ENCODE peak calls at places on chromosome 1, in nine cellular contexts. U is PC-3, I is heart left ventricle, C is endodermal cell, S is coronary artery, G is ascending aorta, H is AG04450, B is psoas muscle, V is uterus. Y is an unnamed sample.

GRCh38 chr1:3899776-3900149 is 309 bp downstream of the C1orf174 start:
- DNase-seq in U (no peak), I (no peak), C (peak), S (no peak), G (no peak), H (no peak), B (no peak), V (no peak), Y (peak)

GRCh38 chr1:193762276-193762675 is 575.9 kb upstream of the B3GALT2 start:
- DNase-seq in U (no peak), I (no peak), C (no peak), S (no peak), G (no peak), H (no peak), B (no peak), V (no peak), Y (no peak)

GRCh38 chr1:76103034-76103433 is 28.5 kb downstream of the ST6GALNAC3 start:
- DNase-seq in U (no peak), I (no peak), C (no peak), S (no peak), G (no peak), H (no peak), B (no peak), V (no peak), Y (no peak)

GRCh38 chr1:94036721-94037120 is 84.2 kb downstream of the ABCA4 start:
- DNase-seq in U (peak), I (no peak), C (no peak), S (no peak), G (no peak), H (peak), B (no peak), V (no peak), Y (no peak)

GRCh38 chr1:154386643-154387352 is 18.3 kb upstream of the IL6R start:
- DNase-seq in U (no peak), I (no peak), C (no peak), S (no peak), G (no peak), H (no peak), B (no peak), V (no peak), Y (no peak)

GRCh38 chr1:203444077-203444683 is 31.4 kb upstream of the PRELP start:
- DNase-seq in U (peak), I (no peak), C (no peak), S (no peak), G (no peak), H (no peak), B (no peak), V (no peak), Y (no peak)

GRCh38 chr1:193310569-193310968 is 124.2 kb upstream of the B3GALT2 start:
- DNase-seq in U (no peak), I (no peak), C (no peak), S (no peak), G (no peak), H (no peak), B (no peak), V (no peak), Y (no peak)

GRCh38 chr1:150549496-150550221 is 451 bp downstream of the ADAMTSL4 start:
- DNase-seq in U (no peak), I (peak), C (peak), S (peak), G (peak), H (no peak), B (peak), V (peak), Y (peak)

GRCh38 chr1:35560256-35561225 is 2.9 kb downstream of the NCDN start:
- DNase-seq in U (no peak), I (peak), C (no peak), S (no peak), G (no peak), H (no peak), B (peak), V (peak), Y (no peak)

GRCh38 chr1:55140137-55140536 is 75.0 kb downstream of the USP24 start:
- DNase-seq in U (no peak), I (no peak), C (no peak), S (no peak), G (no peak), H (no peak), B (no peak), V (no peak), Y (no peak)

GRCh38 chr1:25011966-25012625 is 82.0 kb upstream of the RUNX3 start:
- DNase-seq in U (no peak), I (no peak), C (no peak), S (no peak), G (no peak), H (no peak), B (no peak), V (no peak), Y (no peak)

GRCh38 chr1:159015440-159015909 is 5.8 kb downstream of the IFI16 start:
- DNase-seq in U (peak), I (peak), C (peak), S (no peak), G (peak), H (peak), B (peak), V (peak), Y (no peak)

GRCh38 chr1:241834733-241835377 is 13.1 kb upstream of the EXO1 start:
- DNase-seq in U (peak), I (no peak), C (no peak), S (no peak), G (no peak), H (peak), B (no peak), V (no peak), Y (peak)

GRCh38 chr1:23169727-23170335 is 1.2 kb upstream of the LUZP1 start:
- DNase-seq in U (no peak), I (peak), C (peak), S (peak), G (peak), H (no peak), B (peak), V (peak), Y (peak)

GRCh38 chr1:153397924-153398651 is 7.2 kb upstream of the S100A8 start:
- DNase-seq in U (no peak), I (no peak), C (peak), S (peak), G (no peak), H (no peak), B (no peak), V (no peak), Y (no peak)

GRCh38 chr1:212981571-212982328 is 31.4 kb downstream of the VASH2 start:
- DNase-seq in U (no peak), I (no peak), C (peak), S (no peak), G (no peak), H (no peak), B (no peak), V (no peak), Y (no peak)

GRCh38 chr1:160169553-160170399 is 18.4 kb downstream of the ATP1A4 start:
- DNase-seq in U (no peak), I (no peak), C (peak), S (peak), G (peak), H (no peak), B (no peak), V (no peak), Y (peak)

GRCh38 chr1:101238041-101238515 is 1.3 kb downstream of the S1PR1 start:
- DNase-seq in U (no peak), I (no peak), C (peak), S (no peak), G (no peak), H (no peak), B (no peak), V (no peak), Y (peak)

GRCh38 chr1:78274814-78275213 is 216.0 kb upstream of the PTGFR start:
- DNase-seq in U (peak), I (no peak), C (no peak), S (no peak), G (no peak), H (peak), B (no peak), V (no peak), Y (no peak)

GRCh38 chr1:27557596-27558340 is 46.2 kb downstream of the AHDC1 start:
- DNase-seq in U (peak), I (no peak), C (peak), S (no peak), G (no peak), H (no peak), B (no peak), V (peak), Y (peak)

GRCh38 chr1:101520302-101520701 is 283.5 kb downstream of the S1PR1 start:
- DNase-seq in U (peak), I (no peak), C (peak), S (no peak), G (no peak), H (no peak), B (no peak), V (no peak), Y (peak)

GRCh38 chr1:204443260-204443619 is 31.6 kb upstream of the PPP1R15B start:
- DNase-seq in U (peak), I (no peak), C (no peak), S (no peak), G (no peak), H (no peak), B (no peak), V (no peak), Y (no peak)

GRCh38 chr1:202238914-202239313 is 45.3 kb downstream of the LGR6 start:
- DNase-seq in U (no peak), I (no peak), C (peak), S (peak), G (peak), H (no peak), B (no peak), V (no peak), Y (no peak)

GRCh38 chr1:166172106-166172505 is 5.3 kb upstream of the FAM78B start:
- DNase-seq in U (no peak), I (no peak), C (peak), S (no peak), G (no peak), H (no peak), B (no peak), V (no peak), Y (no peak)

GRCh38 chr1:220269036-220269435 is 3.2 kb downstream of the RAB3GAP2 start:
- DNase-seq in U (no peak), I (no peak), C (no peak), S (no peak), G (no peak), H (no peak), B (no peak), V (no peak), Y (no peak)

GRCh38 chr1:33093004-33093403 is 12.1 kb downstream of the AZIN2 start:
- DNase-seq in U (no peak), I (no peak), C (peak), S (no peak), G (no peak), H (no peak), B (no peak), V (no peak), Y (peak)

GRCh38 chr1:199157494-199157893 is 518.7 kb downstream of the PTPRC start:
- DNase-seq in U (peak), I (no peak), C (no peak), S (no peak), G (no peak), H (no peak), B (no peak), V (no peak), Y (no peak)

GRCh38 chr1:241424480-241424971 is 67.5 kb upstream of the RGS7 start:
- DNase-seq in U (no peak), I (no peak), C (no peak), S (no peak), G (no peak), H (no peak), B (peak), V (no peak), Y (no peak)

GRCh38 chr1:67264152-67264551 is 43.5 kb upstream of the IL12RB2 start:
- DNase-seq in U (no peak), I (no peak), C (no peak), S (no peak), G (no peak), H (no peak), B (no peak), V (no peak), Y (no peak)

GRCh38 chr1:92995420-92996130 is 34.3 kb upstream of the DIPK1A start:
- DNase-seq in U (peak), I (no peak), C (no peak), S (no peak), G (no peak), H (no peak), B (no peak), V (no peak), Y (no peak)

GRCh38 chr1:87705233-87705632 is 376.6 kb downstream of the LMO4 start:
- DNase-seq in U (no peak), I (no peak), C (no peak), S (no peak), G (no peak), H (no peak), B (no peak), V (no peak), Y (no peak)

GRCh38 chr1:2228684-2229031 is 539 bp downstream of the SKI start:
- DNase-seq in U (peak), I (peak), C (peak), S (no peak), G (no peak), H (no peak), B (no peak), V (no peak), Y (no peak)

GRCh38 chr1:220828211-220828553 is 41.5 kb downstream of the MTARC1 start:
- DNase-seq in U (no peak), I (no peak), C (no peak), S (no peak), G (no peak), H (no peak), B (no peak), V (no peak), Y (no peak)

GRCh38 chr1:64474639-64475038 is 4.7 kb downstream of the CACHD1 start:
- DNase-seq in U (peak), I (peak), C (peak), S (no peak), G (peak), H (no peak), B (peak), V (peak), Y (no peak)

GRCh38 chr1:12180315-12180714 is 13.5 kb downstream of the TNFRSF1B start:
- DNase-seq in U (no peak), I (peak), C (no peak), S (no peak), G (peak), H (no peak), B (peak), V (peak), Y (no peak)

GRCh38 chr1:78577257-78578100 is 42.8 kb upstream of the IFI44L start:
- DNase-seq in U (no peak), I (no peak), C (no peak), S (no peak), G (no peak), H (no peak), B (no peak), V (no peak), Y (no peak)

GRCh38 chr1:93275634-93276295 is 69.9 kb upstream of the DR1 start:
- DNase-seq in U (peak), I (no peak), C (no peak), S (no peak), G (no peak), H (no peak), B (no peak), V (no peak), Y (peak)

GRCh38 chr1:46173361-46173856 is 1.5 kb upstream of the TSPAN1 start:
- DNase-seq in U (no peak), I (peak), C (peak), S (no peak), G (no peak), H (no peak), B (no peak), V (no peak), Y (no peak)

GRCh38 chr1:46169811-46170454 is 5.0 kb upstream of the TSPAN1 start:
- DNase-seq in U (no peak), I (no peak), C (no peak), S (no peak), G (no peak), H (no peak), B (no peak), V (no peak), Y (no peak)

GRCh38 chr1:46172321-46172720 is 2.6 kb upstream of the TSPAN1 start:
- DNase-seq in U (peak), I (no peak), C (no peak), S (no peak), G (no peak), H (no peak), B (no peak), V (no peak), Y (no peak)

GRCh38 chr1:46171872-46172271 is 3.0 kb upstream of the TSPAN1 start:
- DNase-seq in U (peak), I (no peak), C (peak), S (no peak), G (no peak), H (no peak), B (no peak), V (no peak), Y (no peak)

DNA sequence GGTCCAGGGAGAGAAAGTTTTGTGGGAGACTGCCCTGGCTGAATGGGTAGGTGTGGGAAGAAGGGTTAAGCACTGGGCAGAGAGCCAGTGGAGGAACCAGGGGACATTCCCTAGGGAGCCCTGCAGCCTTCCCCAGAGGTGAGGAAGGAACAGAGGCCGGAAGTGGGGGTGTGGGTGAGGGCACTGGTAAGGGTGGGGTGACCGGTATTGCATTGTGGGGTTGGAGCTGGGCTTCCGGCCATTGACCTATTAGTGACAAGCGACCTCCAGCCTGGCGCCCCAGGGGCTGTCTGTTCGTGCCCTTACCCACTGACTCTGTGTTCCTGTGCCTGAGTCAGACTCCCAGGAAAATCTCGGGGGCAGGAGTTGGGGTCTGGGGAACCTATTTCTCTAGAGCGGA is 3.5 kb upstream of the TSPAN1 start:
- DNase-seq in U (peak), I (peak), C (no peak), S (no peak), G (no peak), H (no peak), B (peak), V (no peak), Y (no peak)
- H3K27ac ChIP-seq in U (peak), I (peak), C (no peak), S (peak), G (no peak), H (no peak), B (peak), V (peak), Y (no peak)

DNA sequence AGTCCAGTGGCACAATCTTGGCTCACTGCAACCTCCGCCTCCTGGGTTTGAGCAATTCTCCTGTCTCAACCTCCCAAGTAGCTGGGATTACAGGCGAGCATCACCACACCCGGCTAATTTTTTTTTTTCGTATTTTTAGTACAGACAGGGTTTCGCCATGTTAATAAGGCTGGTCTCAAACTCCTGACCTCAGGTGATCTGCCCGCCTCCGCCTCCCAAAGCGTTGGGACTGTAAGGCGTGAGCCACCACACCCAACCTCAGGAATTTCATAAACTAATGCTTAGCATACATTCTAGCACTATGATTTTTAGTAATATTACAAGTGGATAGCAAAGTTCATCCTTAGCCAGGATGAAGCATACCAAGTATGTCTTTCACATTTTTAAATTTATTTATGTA is 8.7 kb downstream of the DNAJC11 start:
- DNase-seq in U (no peak), I (no peak), C (no peak), S (no peak), G (no peak), H (no peak), B (no peak), V (no peak), Y (no peak)
- TF ChIP-seq CTCF in U (no peak), I (no peak), C (no peak), S (no peak), G (no peak), H (no peak), B (no peak), V (no peak), Y (no peak)

GRCh38 chr1:108194051-108194450 is 6.1 kb downstream of the SLC25A24 start:
- DNase-seq in U (no peak), I (no peak), C (no peak), S (no peak), G (no peak), H (no peak), B (no peak), V (no peak), Y (no peak)
- H3K27ac ChIP-seq in U (no peak), I (no peak), C (no peak), S (no peak), G (no peak), H (no peak), B (no peak), V (no peak), Y (no peak)

GRCh38 chr1:210228158-210228557 is 4.4 kb upstream of the SERTAD4 start:
- DNase-seq in U (no peak), I (no peak), C (no peak), S (no peak), G (no peak), H (no peak), B (no peak), V (no peak), Y (no peak)
- TF ChIP-seq CTCF in U (no peak), I (no peak), C (no peak), S (no peak), G (no peak), H (no peak), B (no peak), V (no peak), Y (no peak)

GRCh38 chr1:236605030-236605806 is 902 bp upstream of the HEATR1 start:
- DNase-seq in U (no peak), I (no peak), C (no peak), S (no peak), G (no peak), H (no peak), B (peak), V (no peak), Y (no peak)
- H3K27ac ChIP-seq in U (no peak), I (no peak), C (no peak), S (peak), G (peak), H (peak), B (peak), V (peak), Y (no peak)

DNA sequence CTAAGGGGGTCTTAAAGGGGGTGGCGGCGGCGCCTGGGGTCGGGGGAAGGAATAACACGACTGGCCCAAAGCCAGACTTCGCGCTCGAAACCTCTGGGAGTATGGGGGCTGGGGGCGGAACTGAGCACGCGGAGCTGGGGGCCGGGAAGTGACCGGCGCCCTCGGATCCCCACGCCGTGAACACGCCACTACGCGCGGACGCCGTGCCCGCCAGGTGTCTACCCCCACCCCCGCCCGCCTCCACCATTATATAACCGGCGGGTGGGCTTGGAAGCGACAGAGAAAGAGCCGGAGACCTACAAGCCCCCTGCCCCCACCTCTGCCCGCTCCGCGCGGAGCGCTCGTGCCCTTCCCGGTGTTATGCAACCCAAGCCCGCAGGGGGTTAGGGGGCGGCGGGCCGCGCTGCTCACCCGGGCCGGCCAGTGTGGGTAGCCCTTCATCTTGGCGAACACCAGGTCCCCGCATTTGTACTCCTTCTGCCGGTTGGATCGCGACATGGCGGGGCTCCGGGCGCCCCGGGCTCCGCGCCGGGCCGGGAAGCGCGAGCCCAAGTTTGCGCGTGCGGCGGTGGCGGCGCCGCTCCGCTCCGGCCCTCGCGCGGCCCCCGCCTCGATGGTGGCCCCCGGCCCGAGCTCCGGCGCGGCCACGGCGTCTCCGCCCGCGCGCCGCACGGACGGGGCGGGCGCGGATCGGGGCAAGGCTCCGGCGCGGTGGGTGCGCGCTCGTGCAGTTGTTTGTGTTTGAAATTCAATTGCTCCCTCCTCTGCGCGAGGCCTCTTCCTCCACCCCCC is at the start of gene HDGF:
- DNase-seq in U (no peak), I (peak), C (peak), S (peak), G (peak), H (no peak), B (peak), V (peak), Y (peak)
- TF ChIP-seq CTCF in U (no peak), I (peak), C (peak), S (no peak), G (peak), H (no peak), B (no peak), V (no peak), Y (no peak)

Y was measured in neural progenitor cell.